ENCODE peak calls at places on chromosomes 5 and 9, in eight cellular contexts. One of them, this sample, is unnamed.

GRCh38 chr5:173866249-173867172 is 21.6 kb upstream of the CPEB4 start:
- DNase-seq in sigmoid colon: peak; percentile 71
- DNase-seq in transverse colon: no peak
- DNase-seq in spleen: peak; percentile 85
- DNase-seq in HCT116: no peak
- DNase-seq in endothelial cell of umbilical vein: no peak
- DNase-seq in esophagus muscularis mucosa: no peak
- DNase-seq in stomach: no peak
- DNase-seq in this sample: no peak

GRCh38 chr5:113281194-113281593 is 153.6 kb downstream of the TSSK1B start:
- DNase-seq in spleen: no peak
- DNase-seq in stomach: no peak
- DNase-seq in endothelial cell of umbilical vein: peak; percentile 64
- DNase-seq in transverse colon: no peak
- DNase-seq in sigmoid colon: no peak
- DNase-seq in esophagus muscularis mucosa: no peak
- DNase-seq in HCT116: no peak
- DNase-seq in this sample: no peak

GRCh38 chr5:6328173-6328572 is 50.2 kb downstream of the MED10 start:
- DNase-seq in esophagus muscularis mucosa: no peak
- DNase-seq in endothelial cell of umbilical vein: peak; percentile 27
- DNase-seq in HCT116: no peak
- DNase-seq in spleen: no peak
- DNase-seq in transverse colon: no peak
- DNase-seq in sigmoid colon: no peak
- DNase-seq in stomach: no peak
- DNase-seq in this sample: no peak

GRCh38 chr5:140362875-140363630 is 3.1 kb downstream of the SLC4A9 start:
- DNase-seq in endothelial cell of umbilical vein: peak; percentile 61
- DNase-seq in spleen: peak; percentile 95
- DNase-seq in stomach: peak; percentile 88
- DNase-seq in transverse colon: peak; percentile 89
- DNase-seq in HCT116: peak; percentile 65
- DNase-seq in esophagus muscularis mucosa: no peak
- DNase-seq in sigmoid colon: peak; percentile 83
- DNase-seq in this sample: peak; percentile 88

GRCh38 chr5:132279801-132280200 is 14.4 kb upstream of the SLC22A4 start:
- DNase-seq in sigmoid colon: no peak
- DNase-seq in esophagus muscularis mucosa: no peak
- DNase-seq in stomach: no peak
- DNase-seq in transverse colon: no peak
- DNase-seq in endothelial cell of umbilical vein: no peak
- DNase-seq in spleen: peak; percentile 41
- DNase-seq in HCT116: no peak
- DNase-seq in this sample: no peak

GRCh38 chr9:36834736-36835135 is 199.3 kb downstream of the PAX5 start:
- DNase-seq in transverse colon: no peak
- DNase-seq in HCT116: no peak
- DNase-seq in spleen: peak; percentile 82
- DNase-seq in sigmoid colon: peak; percentile 29
- DNase-seq in esophagus muscularis mucosa: no peak
- DNase-seq in endothelial cell of umbilical vein: no peak
- DNase-seq in stomach: no peak
- DNase-seq in this sample: peak; percentile 38

GRCh38 chr9:90344013-90344412 is 298.6 kb downstream of the DIRAS2 start:
- DNase-seq in transverse colon: no peak
- DNase-seq in spleen: no peak
- DNase-seq in sigmoid colon: no peak
- DNase-seq in HCT116: no peak
- DNase-seq in esophagus muscularis mucosa: no peak
- DNase-seq in endothelial cell of umbilical vein: no peak
- DNase-seq in stomach: no peak
- DNase-seq in this sample: no peak

GRCh38 chr9:94855919-94856318 is 129.4 kb downstream of the AOPEP start:
- DNase-seq in endothelial cell of umbilical vein: no peak
- DNase-seq in spleen: no peak
- DNase-seq in HCT116: no peak
- DNase-seq in transverse colon: no peak
- DNase-seq in sigmoid colon: no peak
- DNase-seq in stomach: no peak
- DNase-seq in esophagus muscularis mucosa: no peak
- DNase-seq in this sample: no peak

GRCh38 chr5:13783731-13784130 is 160.8 kb downstream of the DNAH5 start:
- DNase-seq in sigmoid colon: no peak
- DNase-seq in stomach: no peak
- DNase-seq in HCT116: no peak
- DNase-seq in endothelial cell of umbilical vein: no peak
- DNase-seq in spleen: no peak
- DNase-seq in transverse colon: no peak
- DNase-seq in esophagus muscularis mucosa: no peak
- DNase-seq in this sample: no peak

GRCh38 chr5:57338068-57338848 is 144.4 kb downstream of the ACTBL2 start:
- DNase-seq in sigmoid colon: no peak
- DNase-seq in endothelial cell of umbilical vein: peak; percentile 36
- DNase-seq in esophagus muscularis mucosa: no peak
- DNase-seq in transverse colon: no peak
- DNase-seq in HCT116: peak; percentile 44
- DNase-seq in spleen: no peak
- DNase-seq in stomach: no peak
- DNase-seq in this sample: no peak

GRCh38 chr9:106717686-106718085 is 145.3 kb upstream of the ZNF462 start:
- DNase-seq in transverse colon: no peak
- DNase-seq in sigmoid colon: no peak
- DNase-seq in stomach: no peak
- DNase-seq in endothelial cell of umbilical vein: peak; percentile 12
- DNase-seq in spleen: no peak
- DNase-seq in HCT116: peak; percentile 8
- DNase-seq in esophagus muscularis mucosa: no peak
- DNase-seq in this sample: no peak

GRCh38 chr9:85713897-85714296 is 27.9 kb downstream of the AGTPBP1 start:
- DNase-seq in stomach: no peak
- DNase-seq in sigmoid colon: no peak
- DNase-seq in HCT116: no peak
- DNase-seq in spleen: no peak
- DNase-seq in endothelial cell of umbilical vein: no peak
- DNase-seq in esophagus muscularis mucosa: no peak
- DNase-seq in transverse colon: no peak
- DNase-seq in this sample: no peak

GRCh38 chr9:85716031-85716877 is 25.5 kb downstream of the AGTPBP1 start:
- DNase-seq in transverse colon: no peak
- DNase-seq in endothelial cell of umbilical vein: no peak
- DNase-seq in esophagus muscularis mucosa: no peak
- DNase-seq in sigmoid colon: no peak
- DNase-seq in stomach: no peak
- DNase-seq in HCT116: no peak
- DNase-seq in spleen: no peak
- DNase-seq in this sample: no peak

GRCh38 chr9:85717220-85717619 is 24.5 kb downstream of the AGTPBP1 start:
- DNase-seq in spleen: no peak
- DNase-seq in stomach: no peak
- DNase-seq in esophagus muscularis mucosa: no peak
- DNase-seq in HCT116: no peak
- DNase-seq in transverse colon: no peak
- DNase-seq in sigmoid colon: no peak
- DNase-seq in endothelial cell of umbilical vein: no peak
- DNase-seq in this sample: no peak

GRCh38 chr9:85715587-85715986 is 26.2 kb downstream of the AGTPBP1 start:
- DNase-seq in endothelial cell of umbilical vein: no peak
- DNase-seq in stomach: no peak
- DNase-seq in HCT116: no peak
- DNase-seq in spleen: no peak
- DNase-seq in transverse colon: no peak
- DNase-seq in sigmoid colon: no peak
- DNase-seq in esophagus muscularis mucosa: no peak
- DNase-seq in this sample: no peak
- TF ChIP-seq POLR2AphosphoS5 in endothelial cell of umbilical vein: no peak
- TF ChIP-seq POLR2AphosphoS5 in stomach: no peak
- TF ChIP-seq POLR2AphosphoS5 in HCT116: no peak
- TF ChIP-seq POLR2AphosphoS5 in spleen: peak; percentile 46
- TF ChIP-seq POLR2AphosphoS5 in transverse colon: no peak
- TF ChIP-seq POLR2AphosphoS5 in sigmoid colon: no peak
- TF ChIP-seq POLR2AphosphoS5 in esophagus muscularis mucosa: no peak
- TF ChIP-seq POLR2AphosphoS5 in this sample: no peak

GRCh38 chr5:96655506-96655905 is 6.7 kb upstream of the CAST start:
- DNase-seq in esophagus muscularis mucosa: no peak
- DNase-seq in transverse colon: no peak
- DNase-seq in HCT116: no peak
- DNase-seq in endothelial cell of umbilical vein: peak; percentile 26
- DNase-seq in sigmoid colon: no peak
- DNase-seq in spleen: no peak
- DNase-seq in stomach: no peak
- DNase-seq in this sample: no peak
- H3K27ac ChIP-seq in esophagus muscularis mucosa: no peak overlapping the region
- H3K27ac ChIP-seq in transverse colon: no peak overlapping the region
- H3K27ac ChIP-seq in HCT116: no peak overlapping the region
- H3K27ac ChIP-seq in endothelial cell of umbilical vein: no peak overlapping the region
- H3K27ac ChIP-seq in sigmoid colon: no peak overlapping the region
- H3K27ac ChIP-seq in spleen: no peak overlapping the region
- H3K27ac ChIP-seq in stomach: no peak overlapping the region
- H3K27ac ChIP-seq in this sample: no peak overlapping the region

GRCh38 chr5:67215592-67216471 is 19.2 kb upstream of the CD180 start:
- DNase-seq in sigmoid colon: peak; percentile 85
- DNase-seq in HCT116: no peak
- DNase-seq in spleen: peak; percentile 96
- DNase-seq in transverse colon: peak; percentile 87
- DNase-seq in stomach: peak; percentile 87
- DNase-seq in esophagus muscularis mucosa: no peak
- DNase-seq in endothelial cell of umbilical vein: peak; percentile 88
- DNase-seq in this sample: peak; percentile 86
- TF ChIP-seq POLR2A in sigmoid colon: no peak
- TF ChIP-seq POLR2A in HCT116: no peak
- TF ChIP-seq POLR2A in spleen: no peak
- TF ChIP-seq POLR2A in transverse colon: peak; percentile 41
- TF ChIP-seq POLR2A in stomach: no peak
- TF ChIP-seq POLR2A in esophagus muscularis mucosa: no peak
- TF ChIP-seq POLR2A in endothelial cell of umbilical vein: no peak
- TF ChIP-seq POLR2A in this sample: no peak

DNA sequence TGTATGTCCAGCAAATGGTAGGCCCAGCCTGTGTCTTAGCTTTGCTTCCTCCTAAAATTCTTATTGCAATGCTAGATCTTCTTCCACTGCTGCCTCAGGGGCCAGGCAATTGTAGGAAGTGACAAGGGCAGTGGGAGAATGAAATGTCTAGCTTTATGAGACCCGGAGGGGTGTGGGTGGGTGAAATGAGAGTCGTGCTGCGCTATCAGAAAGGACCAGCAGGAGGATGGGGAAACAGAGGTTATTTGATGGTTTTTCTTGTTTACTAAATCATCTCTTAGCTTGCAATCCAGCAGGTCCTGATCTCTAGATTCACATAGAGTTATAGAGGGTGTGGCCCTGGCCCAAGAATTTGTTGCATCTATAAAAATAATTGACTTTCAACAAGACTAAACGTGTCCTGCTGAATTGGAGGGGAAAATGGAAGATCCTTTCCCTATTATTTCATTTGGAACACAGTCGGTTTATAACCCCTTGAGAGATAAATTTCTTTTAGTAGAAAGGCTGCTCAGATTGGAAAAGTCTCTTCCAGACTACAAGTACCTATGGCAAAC is 43.6 kb downstream of the ZNF366 start:
- DNase-seq in HCT116: no peak
- DNase-seq in stomach: no peak
- DNase-seq in endothelial cell of umbilical vein: peak; percentile 69
- DNase-seq in esophagus muscularis mucosa: no peak
- DNase-seq in sigmoid colon: no peak
- DNase-seq in transverse colon: no peak
- DNase-seq in spleen: no peak
- DNase-seq in this sample: no peak
- TF ChIP-seq POLR2AphosphoS5 in HCT116: no peak
- TF ChIP-seq POLR2AphosphoS5 in stomach: no peak
- TF ChIP-seq POLR2AphosphoS5 in endothelial cell of umbilical vein: no peak
- TF ChIP-seq POLR2AphosphoS5 in esophagus muscularis mucosa: no peak
- TF ChIP-seq POLR2AphosphoS5 in sigmoid colon: no peak
- TF ChIP-seq POLR2AphosphoS5 in transverse colon: no peak
- TF ChIP-seq POLR2AphosphoS5 in spleen: no peak
- TF ChIP-seq POLR2AphosphoS5 in this sample: no peak

DNA sequence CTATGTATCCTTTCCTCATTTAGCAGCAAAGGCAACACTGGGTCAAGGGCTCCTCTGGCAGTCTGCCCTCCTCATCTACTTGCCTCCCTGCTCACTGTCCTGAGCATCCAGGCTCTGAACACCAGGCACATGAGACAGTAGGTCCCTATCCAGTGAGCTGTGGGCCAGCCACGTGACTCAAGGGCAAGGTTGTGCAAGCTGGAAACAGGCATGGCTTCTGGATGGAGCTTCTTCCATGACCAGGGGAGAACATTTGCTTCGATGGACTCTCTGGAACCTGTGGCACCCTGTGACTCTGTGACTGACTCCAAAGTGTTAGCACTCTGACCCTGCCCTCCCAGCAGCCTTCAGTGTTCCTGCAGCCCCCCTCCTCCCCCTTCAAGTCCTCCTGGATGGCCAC is 31.2 kb downstream of the ENHO start:
- DNase-seq in spleen: no peak
- DNase-seq in endothelial cell of umbilical vein: no peak
- DNase-seq in HCT116: no peak
- DNase-seq in stomach: no peak
- DNase-seq in transverse colon: no peak
- DNase-seq in esophagus muscularis mucosa: no peak
- DNase-seq in sigmoid colon: no peak
- DNase-seq in this sample: no peak
- H3K27ac ChIP-seq in spleen: no peak overlapping the region
- H3K27ac ChIP-seq in endothelial cell of umbilical vein: no peak overlapping the region
- H3K27ac ChIP-seq in HCT116: no peak overlapping the region
- H3K27ac ChIP-seq in stomach: no peak overlapping the region
- H3K27ac ChIP-seq in transverse colon: no peak overlapping the region
- H3K27ac ChIP-seq in esophagus muscularis mucosa: no peak overlapping the region
- H3K27ac ChIP-seq in sigmoid colon: no peak overlapping the region
- H3K27ac ChIP-seq in this sample: no peak overlapping the region

GRCh38 chr5:138352071-138352721 is at the start of gene KDM3B:
- DNase-seq in spleen: peak; percentile 98
- DNase-seq in esophagus muscularis mucosa: no peak
- DNase-seq in HCT116: peak; percentile 76
- DNase-seq in stomach: peak; percentile 89
- DNase-seq in sigmoid colon: peak; percentile 89
- DNase-seq in endothelial cell of umbilical vein: peak; percentile 79
- DNase-seq in transverse colon: peak; percentile 91
- DNase-seq in this sample: peak; percentile 88

GRCh38 chr5:138351517-138351916 is 968 bp upstream of the KDM3B start:
- DNase-seq in esophagus muscularis mucosa: no peak
- DNase-seq in endothelial cell of umbilical vein: no peak
- DNase-seq in stomach: no peak
- DNase-seq in sigmoid colon: no peak
- DNase-seq in transverse colon: no peak
- DNase-seq in spleen: no peak
- DNase-seq in HCT116: no peak
- DNase-seq in this sample: no peak

GRCh38 chr5:138354387-138354786 is 1.9 kb downstream of the KDM3B start:
- DNase-seq in stomach: no peak
- DNase-seq in transverse colon: no peak
- DNase-seq in esophagus muscularis mucosa: no peak
- DNase-seq in sigmoid colon: no peak
- DNase-seq in spleen: no peak
- DNase-seq in HCT116: no peak
- DNase-seq in endothelial cell of umbilical vein: no peak
- DNase-seq in this sample: no peak

GRCh38 chr5:138353550-138353893 is 1.0 kb downstream of the KDM3B start:
- DNase-seq in spleen: no peak
- DNase-seq in HCT116: no peak
- DNase-seq in esophagus muscularis mucosa: no peak
- DNase-seq in endothelial cell of umbilical vein: no peak
- DNase-seq in transverse colon: no peak
- DNase-seq in sigmoid colon: no peak
- DNase-seq in stomach: no peak
- DNase-seq in this sample: no peak

GRCh38 chr5:138352722-138353549 is 451 bp downstream of the KDM3B start:
- DNase-seq in endothelial cell of umbilical vein: peak; percentile 75
- DNase-seq in stomach: peak; percentile 78
- DNase-seq in esophagus muscularis mucosa: no peak
- DNase-seq in transverse colon: peak; percentile 73
- DNase-seq in spleen: peak; percentile 94
- DNase-seq in HCT116: no peak
- DNase-seq in sigmoid colon: peak; percentile 80
- DNase-seq in this sample: no peak
- TF ChIP-seq POLR2A in endothelial cell of umbilical vein: peak; percentile 46
- TF ChIP-seq POLR2A in stomach: no peak
- TF ChIP-seq POLR2A in esophagus muscularis mucosa: no peak
- TF ChIP-seq POLR2A in transverse colon: peak; percentile 83
- TF ChIP-seq POLR2A in spleen: no peak
- TF ChIP-seq POLR2A in HCT116: no peak
- TF ChIP-seq POLR2A in sigmoid colon: peak; percentile 57
- TF ChIP-seq POLR2A in this sample: no peak